ENCODE peak calls at places on chromosomes 3 and 15, in five cellular contexts. Y is RWPE1; D is stimulated activated CD8-positive, alpha-beta memory T cell treated with anti-CD3 and anti-CD28 coated beads, Interleukin-7, amount 100 ng/mL, for 1 hour; L is MV-4-11; G is NCI-H1930. K is an unnamed sample.

GRCh38 chr3:15783361-15783969 is 14.3 kb downstream of the ANKRD28 start:
- DNase-seq in Y (no peak), D (no peak), L (no peak), G (no peak), K (no peak)

GRCh38 chr3:71211083-71211482 is 372.4 kb downstream of the FOXP1 start:
- DNase-seq in Y (no peak), L (peak), D (no peak), G (no peak), K (no peak)

GRCh38 chr3:36804295-36805055 is 40.1 kb upstream of the DCLK3 start:
- DNase-seq in G (no peak), D (no peak), Y (no peak), L (no peak), K (no peak)

GRCh38 chr3:193702967-193703366 is 110.0 kb downstream of the OPA1 start:
- DNase-seq in L (peak), Y (no peak), G (no peak), D (no peak), K (no peak)

GRCh38 chr3:102536479-102536878 is 101.7 kb downstream of the ZPLD1 start:
- DNase-seq in D (no peak), Y (peak), G (peak), L (peak), K (no peak)

GRCh38 chr3:188656196-188656982 is 502.4 kb downstream of the LPP start:
- DNase-seq in G (no peak), Y (no peak), D (no peak), L (peak), K (no peak)

GRCh38 chr3:9142346-9142745 is 107.1 kb downstream of the SRGAP3 start:
- DNase-seq in Y (peak), L (no peak), D (no peak), G (no peak), K (no peak)

GRCh38 chr3:167885277-167885676 is 149.8 kb downstream of the SERPINI1 start:
- DNase-seq in Y (no peak), L (no peak), G (no peak), D (no peak), K (no peak)

GRCh38 chr3:45496550-45496949 is 98.0 kb upstream of the LIMD1 start:
- DNase-seq in D (no peak), Y (no peak), L (no peak), G (no peak), K (no peak)

GRCh38 chr15:28885630-28886430 is at the start of gene APBA2:
- DNase-seq in Y (peak), L (no peak), D (no peak), G (peak), K (peak)

GRCh38 chr15:57541805-57542504 is 49.7 kb upstream of the MYZAP start:
- DNase-seq in L (peak), D (no peak), Y (peak), G (peak), K (no peak)